ENCODE peak calls at places on chromosome 4, in six cellular contexts. I, M, B, T, E and L are unnamed samples.

GRCh38 chr4:118774989-118775388 is 60.9 kb downstream of the SEC24D start:
- DNase-seq in E (no peak), M (peak; percentile 38), T (no peak), I (peak; percentile 61), B (no peak), L (no peak)

GRCh38 chr4:88219099-88219498 is 60.7 kb upstream of the ABCG2 start:
- DNase-seq in I (peak; percentile 56), T (peak; percentile 33), M (peak; percentile 66), B (no peak), E (no peak), L (no peak)

GRCh38 chr4:138341739-138342415 is 99.7 kb upstream of the SLC7A11 start:
- DNase-seq in E (no peak), I (no peak), B (no peak), M (no peak), T (no peak), L (no peak)

GRCh38 chr4:4947721-4948120 is 71.5 kb downstream of the CYTL1 start:
- DNase-seq in T (no peak), E (no peak), M (no peak), I (no peak), B (no peak), L (no peak)

GRCh38 chr4:107853444-107854325 is 29.0 kb downstream of the SGMS2 start:
- DNase-seq in B (no peak), T (no peak), E (no peak), I (peak; percentile 72), M (peak; percentile 77), L (no peak)

GRCh38 chr4:61468091-61468720 is 268.1 kb downstream of the ADGRL3 start:
- DNase-seq in I (peak; percentile 58), M (peak; percentile 73), E (no peak), B (no peak), T (no peak), L (peak; percentile 88)

GRCh38 chr4:120653790-120654189 is 268.7 kb downstream of the PRDM5 start:
- DNase-seq in I (no peak), M (no peak), T (no peak), B (no peak), E (no peak), L (no peak)

GRCh38 chr4:153067376-153067775 is 131.3 kb downstream of the FHDC1 start:
- DNase-seq in I (peak; percentile 45), E (no peak), B (no peak), T (no peak), M (peak; percentile 78), L (no peak)

GRCh38 chr4:3792813-3793212 is 26.6 kb downstream of the ADRA2C start:
- DNase-seq in M (no peak), T (no peak), E (peak; percentile 93), I (no peak), B (peak; percentile 85), L (no peak)

DNA sequence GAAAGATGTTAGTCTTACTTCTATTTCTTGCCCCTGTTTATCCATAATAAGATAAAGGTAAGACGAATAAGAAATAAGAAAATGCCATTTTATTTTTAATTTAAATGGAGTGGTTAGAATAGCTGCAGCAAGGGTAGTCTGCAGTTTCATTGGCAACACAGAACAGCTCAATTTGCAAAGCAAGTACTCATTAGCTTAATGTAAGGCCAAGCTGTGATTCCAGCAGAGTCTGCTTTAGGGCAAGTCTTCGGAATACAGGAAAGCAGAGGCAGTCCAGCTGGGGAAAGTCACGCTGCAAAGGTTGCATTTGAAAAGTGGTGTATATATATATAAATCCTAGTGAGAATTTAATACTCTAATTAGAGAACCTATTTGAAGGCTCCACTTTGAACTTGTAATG is 59.0 kb downstream of the ANXA10 start:
- DNase-seq in I (no peak), M (no peak), E (no peak), T (no peak), B (peak; percentile 31), L (no peak)
- H4K91ac ChIP-seq in I (no peak overlapping the region), M (no peak overlapping the region), E (no peak overlapping the region), T (no peak overlapping the region), B (no peak overlapping the region), L (no peak overlapping the region)

GRCh38 chr4:145795535-145795934 is 115.6 kb downstream of the C4orf51 start:
- DNase-seq in M (no peak), I (no peak), B (no peak), E (no peak), T (no peak), L (no peak)

GRCh38 chr4:145796338-145796737 is 116.4 kb downstream of the C4orf51 start:
- DNase-seq in B (no peak), T (no peak), M (no peak), I (no peak), E (no peak), L (no peak)

GRCh38 chr4:145799225-145799624 is 119.3 kb downstream of the C4orf51 start:
- DNase-seq in B (no peak), I (no peak), E (no peak), M (no peak), T (no peak), L (no peak)

GRCh38 chr4:145792429-145792828 is 112.5 kb downstream of the C4orf51 start:
- DNase-seq in M (no peak), I (no peak), E (no peak), T (no peak), B (no peak), L (no peak)

DNA sequence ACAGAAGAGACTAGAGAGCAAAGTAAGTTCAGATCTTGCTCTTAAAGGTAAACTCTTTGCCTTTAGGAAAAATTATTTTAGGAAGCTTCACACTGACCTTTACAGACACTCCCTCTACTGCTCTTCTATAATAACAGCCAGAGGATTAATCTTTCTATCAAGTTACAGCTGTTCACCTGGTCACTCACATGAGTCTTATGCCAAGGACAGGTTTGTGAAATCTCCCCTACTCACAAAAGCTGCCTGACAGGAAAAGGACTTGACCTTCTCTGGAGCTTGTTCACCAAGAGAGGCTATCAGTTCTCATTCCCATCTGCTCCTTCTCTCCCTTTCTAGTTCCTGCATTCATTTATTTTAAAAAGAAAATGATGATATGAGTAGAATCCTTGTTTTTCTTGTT is 117.3 kb downstream of the C4orf51 start:
- DNase-seq in M (no peak), T (no peak), E (no peak), I (no peak), B (no peak), L (no peak)
- H3K14ac ChIP-seq in M (no peak overlapping the region), T (no peak overlapping the region), E (no peak overlapping the region), I (no peak overlapping the region), B (no peak overlapping the region), L (no peak overlapping the region)

DNA sequence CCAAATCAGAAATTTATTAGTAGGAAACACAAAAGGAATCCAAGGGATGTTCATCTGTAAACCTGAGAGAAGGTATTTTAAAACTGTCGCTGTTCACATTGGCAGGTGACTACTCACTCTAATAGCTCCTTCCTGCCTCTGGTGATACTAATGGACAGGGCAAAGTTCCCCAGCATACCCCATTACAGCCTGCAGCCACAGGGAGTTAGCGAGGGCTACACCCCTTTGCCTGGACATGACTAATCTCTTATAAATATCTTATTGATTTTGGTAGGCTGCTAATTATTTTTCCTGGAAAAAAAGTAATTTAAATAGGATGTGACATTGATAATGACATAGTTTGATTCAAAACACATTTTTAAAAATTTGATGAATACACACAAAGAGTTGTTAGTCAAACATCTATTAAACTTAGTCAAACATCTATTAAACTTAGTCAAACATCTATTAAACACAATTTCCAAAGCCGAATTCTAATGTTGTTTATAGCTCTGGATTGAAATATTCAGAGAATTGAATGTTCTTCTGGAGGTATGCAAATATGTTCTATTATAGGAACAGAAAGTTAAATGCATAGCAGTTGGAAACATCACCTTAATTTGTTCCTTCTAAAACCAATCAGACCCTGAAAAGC is 83.0 kb upstream of the CBR4 start:
- DNase-seq in B (no peak), M (no peak), I (no peak), E (no peak), T (no peak), L (no peak)
- H4K91ac ChIP-seq in B (no peak overlapping the region), M (no peak overlapping the region), I (no peak overlapping the region), E (no peak overlapping the region), T (no peak overlapping the region), L (no peak overlapping the region)

DNA sequence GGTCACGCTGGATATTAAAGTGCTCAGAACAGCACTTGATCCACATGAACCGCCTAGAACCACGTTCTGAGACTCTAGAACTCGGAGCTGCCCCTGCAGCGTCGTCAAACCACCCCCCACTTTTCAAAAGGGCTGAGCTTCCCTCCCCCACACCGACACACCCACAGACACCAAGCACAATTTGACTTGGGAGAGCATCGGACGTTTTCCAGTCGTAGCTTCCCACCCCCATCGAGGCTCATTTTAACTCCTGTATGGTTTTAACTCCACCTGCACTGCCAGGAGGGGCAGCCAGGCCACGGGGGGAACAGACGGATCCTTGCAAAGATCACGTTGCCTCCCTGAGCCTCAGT is 26.3 kb downstream of the PPP2R2C start:
- DNase-seq in M (no peak), I (no peak), T (no peak), E (no peak), B (no peak), L (no peak)
- H3K14ac ChIP-seq in M (no peak overlapping the region), I (no peak overlapping the region), T (no peak overlapping the region), E (no peak overlapping the region), B (no peak overlapping the region), L (no peak overlapping the region)

GRCh38 chr4:9594948-9595347 is 150.7 kb downstream of the DEFB131A start:
- DNase-seq in T (no peak), B (no peak), I (no peak), M (no peak), E (no peak), L (no peak)

GRCh38 chr4:9592010-9592409 is 147.8 kb downstream of the DEFB131A start:
- DNase-seq in M (no peak), B (no peak), I (no peak), T (no peak), E (no peak), L (no peak)
- H4K91ac ChIP-seq in M (no peak overlapping the region), B (no peak overlapping the region), I (no peak overlapping the region), T (no peak overlapping the region), E (no peak overlapping the region), L (no peak overlapping the region)

DNA sequence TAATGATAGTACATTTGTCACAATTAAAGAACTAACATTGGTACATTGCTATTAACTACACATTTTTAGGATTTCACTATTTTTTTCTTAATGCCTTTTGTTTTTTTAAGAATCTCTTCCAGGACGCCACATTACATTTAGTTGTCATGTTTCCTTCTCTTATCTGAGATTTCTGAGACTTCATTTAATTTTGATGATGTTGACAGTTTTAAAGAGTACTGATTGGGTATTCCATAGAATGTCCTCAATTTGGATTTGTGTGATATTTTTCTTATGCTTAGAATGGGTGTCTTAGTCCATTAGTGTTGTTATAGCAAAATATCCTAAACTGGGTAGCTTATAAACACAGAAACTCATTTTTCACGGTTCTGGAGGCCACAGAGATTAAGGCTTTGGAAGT is 1095.5 kb upstream of the LCORL start:
- DNase-seq in E (no peak), B (no peak), I (no peak), M (no peak), T (no peak), L (no peak)
- H3K14ac ChIP-seq in E (no peak overlapping the region), B (no peak overlapping the region), I (no peak overlapping the region), M (no peak overlapping the region), T (no peak overlapping the region), L (no peak overlapping the region)